ENCODE peak calls at places on chromosomes 2 and 18, in eight cellular contexts. L, Q, N, B, V, G, S and E are unnamed samples.

GRCh38 chr18:12035481-12035880 is 54.2 kb downstream of the IMPA2 start:
- DNase-seq in L (no peak), Q (no peak), N (no peak), B (no peak), V (no peak), G (no peak), S (no peak), E (no peak)

GRCh38 chr2:32805104-32806095 is 141.4 kb upstream of the LTBP1 start:
- DNase-seq in L (peak; percentile 18), Q (peak; percentile 36), N (no peak), B (no peak), V (peak; percentile 29), G (no peak), S (no peak), E (no peak)

GRCh38 chr18:55780591-55781071 is 192.6 kb upstream of the TCF4 start:
- DNase-seq in L (no peak), Q (no peak), N (no peak), B (no peak), V (no peak), G (no peak), S (no peak), E (no peak)

GRCh38 chr18:3596324-3597158 is 146.6 kb downstream of the TGIF1 start:
- DNase-seq in L (no peak), Q (no peak), N (no peak), B (peak; percentile 31), V (peak; percentile 78), G (no peak), S (peak; percentile 63), E (peak; percentile 78)

GRCh38 chr2:121282800-121283382 is 2.1 kb downstream of the TFCP2L1 start:
- DNase-seq in L (no peak), Q (peak; percentile 62), N (no peak), B (no peak), V (no peak), G (no peak), S (no peak), E (no peak)

GRCh38 chr18:21439453-21439852 is 161.1 kb downstream of the ESCO1 start:
- DNase-seq in L (peak; percentile 96), Q (peak; percentile 36), N (no peak), B (no peak), V (no peak), G (peak; percentile 88), S (no peak), E (no peak)

GRCh38 chr2:197538412-197538811 is 22.5 kb downstream of the MOB4 start:
- DNase-seq in L (no peak), Q (no peak), N (no peak), B (no peak), V (no peak), G (no peak), S (no peak), E (no peak)

GRCh38 chr18:9469700-9470099 is 5.6 kb upstream of the RALBP1 start:
- DNase-seq in L (no peak), Q (no peak), N (no peak), B (no peak), V (no peak), G (no peak), S (no peak), E (no peak)

GRCh38 chr2:217994776-217995274 is 8.0 kb downstream of the TNS1 start:
- DNase-seq in L (peak; percentile 76), Q (no peak), N (no peak), B (no peak), V (no peak), G (no peak), S (no peak), E (no peak)

GRCh38 chr2:48699377-48699951 is 56.1 kb downstream of the LHCGR start:
- DNase-seq in L (no peak), Q (no peak), N (no peak), B (no peak), V (no peak), G (no peak), S (no peak), E (no peak)

GRCh38 chr2:240902615-240903041 is 3.5 kb upstream of the CROCC2 start:
- DNase-seq in L (no peak), Q (no peak), N (no peak), B (no peak), V (no peak), G (no peak), S (no peak), E (peak; percentile 63)

GRCh38 chr18:23964282-23965238 is 50.0 kb upstream of the TTC39C start:
- DNase-seq in L (no peak), Q (no peak), N (peak; percentile 42), B (peak; percentile 23), V (peak; percentile 70), G (peak; percentile 27), S (no peak), E (no peak)

GRCh38 chr18:59715966-59716369 is 18.7 kb upstream of the CCBE1 start:
- DNase-seq in L (peak; percentile 85), Q (no peak), N (no peak), B (no peak), V (no peak), G (peak; percentile 87), S (no peak), E (no peak)

GRCh38 chr2:241841181-241842066 is 17.3 kb downstream of the PDCD1 start:
- DNase-seq in L (no peak), Q (no peak), N (no peak), B (no peak), V (no peak), G (no peak), S (no peak), E (no peak)

GRCh38 chr2:229715895-229716507 is 1.6 kb upstream of the DNER start:
- DNase-seq in L (no peak), Q (no peak), N (peak; percentile 19), B (no peak), V (peak; percentile 61), G (no peak), S (no peak), E (no peak)